ENCODE peak calls at places on chromosomes 4 and X, in four cellular contexts. One of them, this sample, is unnamed.

GRCh38 chrX:71493111-71493613 is 39.7 kb upstream of the OGT start:
- DNase-seq in K562: no peak
- DNase-seq in HepG2: peak
- DNase-seq in GM12878: no peak
- DNase-seq in this sample: no peak

GRCh38 chr4:77994194-77994721 is 62.9 kb upstream of the FRAS1 start:
- DNase-seq in K562: peak
- DNase-seq in HepG2: peak
- DNase-seq in GM12878: no peak
- DNase-seq in this sample: peak

GRCh38 chr4:176498857-176499256 is 179.1 kb downstream of the SPCS3 start:
- DNase-seq in K562: no peak
- DNase-seq in HepG2: no peak
- DNase-seq in GM12878: no peak
- DNase-seq in this sample: no peak

GRCh38 chr4:53476232-53477037 is 99.0 kb downstream of the FIP1L1 start:
- DNase-seq in K562: no peak
- DNase-seq in HepG2: no peak
- DNase-seq in GM12878: no peak
- DNase-seq in this sample: no peak

GRCh38 chrX:104113237-104113965 is 1.1 kb downstream of the ZCCHC18 start:
- DNase-seq in K562: peak
- DNase-seq in HepG2: peak
- DNase-seq in GM12878: no peak
- DNase-seq in this sample: peak

GRCh38 chr4:92791876-92792490 is 488.2 kb downstream of the GRID2 start:
- DNase-seq in K562: no peak
- DNase-seq in HepG2: no peak
- DNase-seq in GM12878: no peak
- DNase-seq in this sample: no peak

GRCh38 chrX:69127466-69127865 is 37.8 kb downstream of the PJA1 start:
- DNase-seq in K562: no peak
- DNase-seq in HepG2: no peak
- DNase-seq in GM12878: no peak
- DNase-seq in this sample: no peak

GRCh38 chrX:53022381-53022780 is 26.2 kb upstream of the GPR173 start:
- DNase-seq in K562: no peak
- DNase-seq in HepG2: no peak
- DNase-seq in GM12878: no peak
- DNase-seq in this sample: no peak

GRCh38 chr4:8353912-8354453 is 84.4 kb downstream of the HTRA3 start:
- DNase-seq in K562: no peak
- DNase-seq in HepG2: no peak
- DNase-seq in GM12878: no peak
- DNase-seq in this sample: no peak

GRCh38 chrX:69951756-69952155 is 98.0 kb downstream of the AWAT2 start:
- DNase-seq in K562: no peak
- DNase-seq in HepG2: no peak
- DNase-seq in GM12878: no peak
- DNase-seq in this sample: no peak

GRCh38 chrX:151240237-151240636 is 63.9 kb downstream of the GPR50 start:
- DNase-seq in K562: no peak
- DNase-seq in HepG2: no peak
- DNase-seq in GM12878: no peak
- DNase-seq in this sample: no peak

GRCh38 chrX:153739754-153740486 is 15.3 kb downstream of the ABCD1 start:
- DNase-seq in K562: no peak
- DNase-seq in HepG2: no peak
- DNase-seq in GM12878: no peak
- DNase-seq in this sample: no peak

GRCh38 chrX:21658746-21659145 is 616 bp upstream of the KLHL34 start:
- DNase-seq in K562: no peak
- DNase-seq in HepG2: no peak
- DNase-seq in GM12878: no peak
- DNase-seq in this sample: no peak

GRCh38 chr4:152103181-152103901 is 342.5 kb upstream of the GATB start:
- DNase-seq in K562: no peak
- DNase-seq in HepG2: no peak
- DNase-seq in GM12878: no peak
- DNase-seq in this sample: no peak

GRCh38 chrX:75155454-75155829 is 641 bp downstream of the ABCB7 start:
- DNase-seq in K562: peak
- DNase-seq in HepG2: no peak
- DNase-seq in GM12878: no peak
- DNase-seq in this sample: no peak

GRCh38 chr4:105569014-105569850 is 16.8 kb downstream of the ARHGEF38 start:
- DNase-seq in K562: no peak
- DNase-seq in HepG2: no peak
- DNase-seq in GM12878: no peak
- DNase-seq in this sample: no peak

GRCh38 chr4:15729910-15730533 is 27.2 kb downstream of the BST1 start:
- DNase-seq in K562: peak
- DNase-seq in HepG2: peak
- DNase-seq in GM12878: peak
- DNase-seq in this sample: peak

GRCh38 chrX:144275403-144275802 is 391.5 kb downstream of the UBE2NL start:
- DNase-seq in K562: no peak
- DNase-seq in HepG2: no peak
- DNase-seq in GM12878: no peak
- DNase-seq in this sample: no peak

GRCh38 chr4:185535818-185536729 is 767 bp upstream of the PDLIM3 start:
- DNase-seq in K562: no peak
- DNase-seq in HepG2: no peak
- DNase-seq in GM12878: no peak
- DNase-seq in this sample: no peak

GRCh38 chr4:67103001-67103737 is 442.1 kb downstream of the CENPC start:
- DNase-seq in K562: no peak
- DNase-seq in HepG2: no peak
- DNase-seq in GM12878: no peak
- DNase-seq in this sample: no peak

GRCh38 chr4:137310593-137311490 is 221.5 kb downstream of the PCDH18 start:
- DNase-seq in K562: no peak
- DNase-seq in HepG2: no peak
- DNase-seq in GM12878: no peak
- DNase-seq in this sample: no peak

GRCh38 chrX:44580466-44580865 is 37.8 kb upstream of the FUNDC1 start:
- DNase-seq in K562: no peak
- DNase-seq in HepG2: no peak
- DNase-seq in GM12878: no peak
- DNase-seq in this sample: no peak

GRCh38 chr4:85803846-85804245 is 328.9 kb downstream of the ARHGAP24 start:
- DNase-seq in K562: no peak
- DNase-seq in HepG2: no peak
- DNase-seq in GM12878: no peak
- DNase-seq in this sample: no peak

GRCh38 chr4:145034727-145035211 is 63.2 kb downstream of the ANAPC10 start:
- DNase-seq in K562: no peak
- DNase-seq in HepG2: no peak
- DNase-seq in GM12878: no peak
- DNase-seq in this sample: no peak

GRCh38 chr4:102344520-102344954 is 745 bp downstream of the SLC39A8 start:
- DNase-seq in K562: peak
- DNase-seq in HepG2: no peak
- DNase-seq in GM12878: no peak
- DNase-seq in this sample: peak

GRCh38 chrX:134669378-134670098 is 11.3 kb upstream of the PLAC1 start:
- DNase-seq in K562: no peak
- DNase-seq in HepG2: no peak
- DNase-seq in GM12878: no peak
- DNase-seq in this sample: no peak

GRCh38 chr4:4677825-4678522 is 136.1 kb upstream of the STX18 start:
- DNase-seq in K562: peak
- DNase-seq in HepG2: no peak
- DNase-seq in GM12878: no peak
- DNase-seq in this sample: peak

GRCh38 chrX:40065291-40066046 is 32.3 kb downstream of the BCOR start:
- DNase-seq in K562: no peak
- DNase-seq in HepG2: no peak
- DNase-seq in GM12878: no peak
- DNase-seq in this sample: no peak

GRCh38 chr4:62344915-62345314 is 1144.8 kb downstream of the ADGRL3 start:
- DNase-seq in K562: no peak
- DNase-seq in HepG2: no peak
- DNase-seq in GM12878: no peak
- DNase-seq in this sample: no peak

GRCh38 chr4:5992171-5993062 is 25.8 kb downstream of the C4orf50 start:
- DNase-seq in K562: no peak
- DNase-seq in HepG2: no peak
- DNase-seq in GM12878: no peak
- DNase-seq in this sample: no peak

GRCh38 chrX:859329-859728 is 228.7 kb downstream of the SHOX start:
- DNase-seq in K562: no peak
- DNase-seq in HepG2: no peak
- DNase-seq in GM12878: no peak
- DNase-seq in this sample: no peak

GRCh38 chrX:49177873-49178480 is 6.3 kb downstream of the PLP2 start:
- DNase-seq in K562: no peak
- DNase-seq in HepG2: no peak
- DNase-seq in GM12878: no peak
- DNase-seq in this sample: no peak

GRCh38 chr4:178136736-178137345 is 694.6 kb upstream of the AGA start:
- DNase-seq in K562: no peak
- DNase-seq in HepG2: no peak
- DNase-seq in GM12878: no peak
- DNase-seq in this sample: no peak

GRCh38 chr4:65724973-65725372 is 54.7 kb upstream of the EPHA5 start:
- DNase-seq in K562: no peak
- DNase-seq in HepG2: peak
- DNase-seq in GM12878: no peak
- DNase-seq in this sample: no peak

GRCh38 chr4:101304916-101305315 is 42.4 kb downstream of the PPP3CA start:
- DNase-seq in K562: no peak
- DNase-seq in HepG2: peak
- DNase-seq in GM12878: no peak
- DNase-seq in this sample: peak

GRCh38 chr4:176792348-176793059 is at the start of gene VEGFC:
- DNase-seq in K562: no peak
- DNase-seq in HepG2: peak
- DNase-seq in GM12878: no peak
- DNase-seq in this sample: peak

GRCh38 chrX:41184312-41184711 is 99.1 kb downstream of the USP9X start:
- DNase-seq in K562: no peak
- DNase-seq in HepG2: no peak
- DNase-seq in GM12878: peak
- DNase-seq in this sample: no peak

GRCh38 chrX:150848914-150849365 is 49.5 kb downstream of the CD99L2 start:
- DNase-seq in K562: no peak
- DNase-seq in HepG2: peak
- DNase-seq in GM12878: no peak
- DNase-seq in this sample: no peak

DNA sequence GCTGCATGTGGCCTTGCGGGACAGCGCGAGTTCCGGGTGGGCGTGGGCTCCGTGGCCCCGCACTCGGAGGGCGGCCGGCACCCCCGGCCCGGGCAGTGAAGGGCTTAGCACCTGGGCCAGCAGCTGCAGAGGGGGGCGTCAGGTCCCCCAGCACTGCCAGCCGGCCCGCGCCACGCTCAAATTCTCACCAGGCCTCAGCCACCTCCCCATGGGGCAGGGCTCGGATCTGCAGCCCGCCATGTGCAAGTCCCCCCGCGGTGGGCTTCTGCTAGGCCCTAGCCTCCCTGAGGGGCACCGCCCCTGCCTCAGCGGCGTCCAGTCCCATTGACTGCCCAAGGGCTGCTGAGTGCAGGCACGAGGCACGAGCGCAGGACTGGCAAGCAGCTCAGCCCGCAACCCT is 2.6 kb upstream of the MCUB start:
- DNase-seq in K562: no peak
- DNase-seq in HepG2: no peak
- DNase-seq in GM12878: no peak
- DNase-seq in this sample: no peak
- TF ChIP-seq TARDBP in K562: no peak
- TF ChIP-seq TARDBP in HepG2: no peak
- TF ChIP-seq TARDBP in GM12878: no peak
- TF ChIP-seq TARDBP in this sample: no peak

GRCh38 chrX:155778844-155779553 is 102.1 kb upstream of the VAMP7 start:
- DNase-seq in K562: no peak
- DNase-seq in HepG2: no peak
- DNase-seq in GM12878: no peak
- DNase-seq in this sample: no peak
- TF ChIP-seq SP1 in K562: no peak
- TF ChIP-seq SP1 in HepG2: no peak
- TF ChIP-seq SP1 in GM12878: no peak
- TF ChIP-seq SP1 in this sample: no peak

DNA sequence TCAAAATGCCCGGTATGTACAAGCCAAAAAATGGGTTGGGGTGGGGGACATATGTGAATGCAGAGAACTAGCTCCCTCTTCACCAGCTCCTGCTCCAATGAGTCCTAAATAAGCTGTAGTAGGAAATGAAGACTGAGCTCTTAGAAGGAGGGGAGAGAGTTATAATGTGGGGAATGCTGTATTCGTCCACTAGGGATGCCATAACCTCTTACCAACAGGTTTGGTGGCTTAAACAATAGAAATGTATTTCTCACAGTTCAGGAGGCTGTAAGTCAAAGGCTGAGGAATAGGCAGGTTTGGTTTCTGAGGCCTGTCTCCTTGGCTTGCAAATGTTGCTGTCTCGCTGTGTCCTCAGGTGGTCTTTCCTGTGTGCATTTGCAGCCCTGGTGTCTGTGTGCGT is 4.4 kb upstream of the INPP4B start:
- DNase-seq in K562: no peak
- DNase-seq in HepG2: no peak
- DNase-seq in GM12878: no peak
- DNase-seq in this sample: peak
- TF ChIP-seq TARDBP in K562: no peak
- TF ChIP-seq TARDBP in HepG2: no peak
- TF ChIP-seq TARDBP in GM12878: no peak
- TF ChIP-seq TARDBP in this sample: no peak

GRCh38 chr4:74056858-74057562 is 18.5 kb upstream of the CXCL3 start:
- DNase-seq in K562: peak
- DNase-seq in HepG2: no peak
- DNase-seq in GM12878: no peak
- DNase-seq in this sample: no peak

GRCh38 chr4:74057588-74057987 is 19.1 kb upstream of the CXCL3 start:
- DNase-seq in K562: peak
- DNase-seq in HepG2: no peak
- DNase-seq in GM12878: no peak
- DNase-seq in this sample: no peak

GRCh38 chr4:74055498-74055897 is 17.0 kb upstream of the CXCL3 start:
- DNase-seq in K562: no peak
- DNase-seq in HepG2: no peak
- DNase-seq in GM12878: no peak
- DNase-seq in this sample: no peak

GRCh38 chr4:74055096-74055495 is 16.6 kb upstream of the CXCL3 start:
- DNase-seq in K562: no peak
- DNase-seq in HepG2: no peak
- DNase-seq in GM12878: no peak
- DNase-seq in this sample: no peak

GRCh38 chr4:74056114-74056857 is 17.8 kb upstream of the CXCL3 start:
- DNase-seq in K562: peak
- DNase-seq in HepG2: no peak
- DNase-seq in GM12878: no peak
- DNase-seq in this sample: no peak
- TF ChIP-seq SP1 in K562: no peak
- TF ChIP-seq SP1 in HepG2: no peak
- TF ChIP-seq SP1 in GM12878: no peak
- TF ChIP-seq SP1 in this sample: no peak

GRCh38 chr4:37603070-37603468 is 83.1 kb downstream of the RELL1 start:
- DNase-seq in K562: peak
- DNase-seq in HepG2: peak
- DNase-seq in GM12878: peak
- DNase-seq in this sample: peak
- TF ChIP-seq TARDBP in K562: no peak
- TF ChIP-seq TARDBP in HepG2: no peak
- TF ChIP-seq TARDBP in GM12878: no peak
- TF ChIP-seq TARDBP in this sample: no peak

This sample was measured in HEK293T.